ENCODE peak calls at places on chromosomes 5 and 9, in five cellular contexts. Q is neuronal stem cell, S is IMR-90, I is trophoblast cell, Z is H1. T is an unnamed sample.

GRCh38 chr9:131633491-131634031 is 88.2 kb downstream of the PRRT1B start:
- DNase-seq in S (no peak), I (no peak), Q (no peak), Z (no peak), T (no peak)

GRCh38 chr5:22319798-22320197 is 533.3 kb downstream of the CDH12 start:
- DNase-seq in Q (no peak), S (no peak), Z (no peak), I (no peak), T (no peak)

GRCh38 chr5:159286420-159287035 is 23.4 kb downstream of the UBLCP1 start:
- DNase-seq in S (peak), Q (no peak), I (peak), Z (no peak), T (peak)

GRCh38 chr5:176742246-176743105 is 67.9 kb upstream of the UNC5A start:
- DNase-seq in Q (no peak), I (no peak), S (no peak), Z (no peak), T (no peak)

GRCh38 chr9:77021289-77021927 is 2.0 kb downstream of the FOXB2 start:
- DNase-seq in I (no peak), Z (no peak), Q (peak), S (no peak), T (peak)

GRCh38 chr5:179733764-179734126 is 1.1 kb downstream of the MAML1 start:
- DNase-seq in Q (peak), I (no peak), Z (no peak), S (no peak), T (no peak)

GRCh38 chr5:4862500-4862899 is 277.6 kb upstream of the ADAMTS16 start:
- DNase-seq in Q (peak), S (peak), Z (no peak), I (no peak), T (peak)

GRCh38 chr5:80031109-80031508 is 4.0 kb upstream of the THBS4 start:
- DNase-seq in Z (no peak), S (no peak), I (no peak), Q (no peak), T (no peak)

GRCh38 chr9:84668204-84669007 is 1.1 kb upstream of the NTRK2 start:
- DNase-seq in I (peak), Q (peak), Z (peak), S (peak), T (peak)

GRCh38 chr9:121670447-121670846 is 19.0 kb downstream of the DAB2IP start:
- DNase-seq in Z (no peak), I (peak), S (peak), Q (no peak), T (no peak)

GRCh38 chr5:177183766-177184165 is 50.2 kb downstream of the NSD1 start:
- DNase-seq in Q (no peak), I (no peak), S (no peak), Z (no peak), T (no peak)

GRCh38 chr5:21783079-21783478 is 1070.1 kb downstream of the CDH12 start:
- DNase-seq in I (no peak), S (no peak), Z (no peak), Q (no peak), T (no peak)

GRCh38 chr5:94241288-94241651 is 377.1 kb downstream of the KIAA0825 start:
- DNase-seq in S (peak), I (no peak), Z (no peak), Q (no peak), T (no peak)

GRCh38 chr5:135851186-135851906 is 16.9 kb downstream of the SLC25A48 start:
- DNase-seq in Z (no peak), S (no peak), I (no peak), Q (no peak), T (no peak)

GRCh38 chr5:172616136-172616535 is 24.9 kb upstream of the NEURL1B start:
- DNase-seq in Q (no peak), S (no peak), Z (no peak), I (peak), T (peak)

GRCh38 chr5:132681476-132681831 is 7.7 kb downstream of the IL4 start:
- DNase-seq in Q (no peak), Z (no peak), I (no peak), S (no peak), T (no peak)

GRCh38 chr9:87771251-87772006 is 45.5 kb downstream of the CTSL start:
- DNase-seq in I (no peak), Z (peak), S (no peak), Q (peak), T (no peak)

GRCh38 chr9:95491543-95492330 is 25.0 kb downstream of the PTCH1 start:
- DNase-seq in Q (no peak), I (no peak), S (no peak), Z (no peak), T (no peak)

GRCh38 chr9:131006601-131007000 is 2.4 kb upstream of the LAMC3 start:
- DNase-seq in Q (no peak), Z (no peak), S (no peak), I (no peak), T (no peak)

GRCh38 chr5:135398160-135398854 is 724 bp downstream of the MACROH2A1 start:
- DNase-seq in Q (peak), I (no peak), S (no peak), Z (no peak), T (peak)

GRCh38 chr5:62214701-62215100 is 91.3 kb upstream of the KIF2A start:
- DNase-seq in Q (no peak), I (no peak), Z (no peak), S (no peak), T (no peak)

GRCh38 chr9:37466037-37466709 is 923 bp upstream of the ZBTB5 start:
- DNase-seq in I (no peak), Z (peak), Q (peak), S (no peak), T (peak)

GRCh38 chr5:69509212-69509611 is 16.6 kb downstream of the OCLN start:
- DNase-seq in Z (no peak), Q (no peak), S (no peak), I (no peak), T (no peak)

GRCh38 chr5:5719292-5719691 is 296.8 kb downstream of the ICE1 start:
- DNase-seq in Z (no peak), S (no peak), Q (no peak), I (no peak), T (no peak)

GRCh38 chr9:129964901-129965734 is 77.9 kb downstream of the FNBP1 start:
- DNase-seq in S (peak), Z (no peak), Q (peak), I (no peak), T (peak)

GRCh38 chr9:122822958-122823357 is 5.4 kb downstream of the PDCL start:
- DNase-seq in S (no peak), Q (no peak), I (no peak), Z (no peak), T (no peak)

GRCh38 chr9:137550958-137551655 is 572 bp upstream of the MRPL41 start:
- DNase-seq in Z (peak), Q (peak), S (peak), I (peak), T (peak)

GRCh38 chr9:137077010-137077747 is at the start of gene UAP1L1:
- DNase-seq in Q (no peak), S (peak), I (peak), Z (no peak), T (peak)

GRCh38 chr5:53373420-53374188 is 106.8 kb upstream of the FST start:
- DNase-seq in Z (no peak), I (peak), S (peak), Q (no peak), T (peak)

GRCh38 chr5:169356811-169357210 is 55.9 kb upstream of the SLIT3 start:
- DNase-seq in S (no peak), Z (no peak), Q (no peak), I (no peak), T (no peak)

GRCh38 chr9:127778280-127779135 is at the start of gene SH2D3C:
- DNase-seq in S (no peak), Q (no peak), Z (no peak), I (no peak), T (no peak)

GRCh38 chr5:78405820-78406750 is 45.7 kb downstream of the SCAMP1 start:
- DNase-seq in I (no peak), Z (no peak), Q (no peak), S (peak), T (peak)

GRCh38 chr9:37405350-37405749 is 17.1 kb upstream of the GRHPR start:
- DNase-seq in Z (no peak), I (no peak), Q (no peak), S (no peak), T (no peak)

GRCh38 chr9:4238522-4238921 is 61.3 kb downstream of the GLIS3 start:
- DNase-seq in S (peak), Z (no peak), Q (no peak), I (no peak), T (peak)

GRCh38 chr5:77305921-77306320 is 95.4 kb downstream of the PDE8B start:
- DNase-seq in I (no peak), Q (no peak), S (peak), Z (no peak), T (no peak)

GRCh38 chr5:174008922-174009321 is 20.0 kb downstream of the C5orf47 start:
- DNase-seq in Q (no peak), S (no peak), Z (no peak), I (no peak), T (no peak)

GRCh38 chr9:73824671-73825070 is 672.5 kb upstream of the RORB start:
- DNase-seq in Q (no peak), S (no peak), Z (peak), I (no peak), T (peak)

GRCh38 chr9:99368341-99369326 is 146.6 kb downstream of the SEC61B start:
- DNase-seq in S (peak), Q (peak), I (peak), Z (no peak), T (peak)

GRCh38 chr5:129509363-129509762 is 49.3 kb downstream of the ADAMTS19 start:
- DNase-seq in S (no peak), Z (no peak), Q (no peak), I (no peak), T (no peak)

DNA sequence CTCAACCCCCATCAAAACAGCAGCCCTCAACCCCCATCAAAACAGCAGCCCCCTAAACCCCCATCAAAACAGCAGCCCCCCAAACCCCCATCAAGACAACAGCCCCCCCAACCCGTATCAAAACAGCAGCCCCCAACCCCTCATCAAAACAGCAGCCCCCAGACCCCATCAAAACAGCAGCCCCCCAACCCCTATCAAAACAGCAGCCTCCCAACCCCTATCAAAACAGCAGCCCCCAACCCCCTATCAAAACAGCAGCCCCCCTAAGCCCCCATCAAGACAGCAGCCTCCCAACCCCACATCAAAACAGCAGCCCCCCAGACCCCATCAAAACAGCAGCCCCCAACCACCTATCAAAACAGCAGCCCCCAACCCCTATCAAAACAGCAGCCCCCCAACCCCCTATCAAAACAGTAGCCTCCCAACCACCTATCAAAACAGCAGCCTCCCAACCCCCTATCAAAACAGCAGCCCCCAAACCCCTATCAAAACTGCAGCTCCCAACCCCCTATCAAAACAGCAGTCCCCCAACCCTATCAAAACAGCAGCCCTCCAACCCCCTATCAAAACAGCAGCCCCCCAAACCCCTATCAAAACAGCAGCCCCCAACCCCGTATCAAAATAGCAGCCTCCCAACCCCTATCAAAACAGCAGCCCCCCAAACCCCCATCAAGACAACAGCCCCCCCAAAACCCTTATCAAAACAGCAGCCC is 1.2 kb downstream of the TPPP start:
- DNase-seq in Q (no peak), I (no peak), S (no peak), Z (no peak), T (no peak)
- H3K4me3 ChIP-seq in Q (peak), I (no peak), S (no peak), Z (no peak), T (no peak)

DNA sequence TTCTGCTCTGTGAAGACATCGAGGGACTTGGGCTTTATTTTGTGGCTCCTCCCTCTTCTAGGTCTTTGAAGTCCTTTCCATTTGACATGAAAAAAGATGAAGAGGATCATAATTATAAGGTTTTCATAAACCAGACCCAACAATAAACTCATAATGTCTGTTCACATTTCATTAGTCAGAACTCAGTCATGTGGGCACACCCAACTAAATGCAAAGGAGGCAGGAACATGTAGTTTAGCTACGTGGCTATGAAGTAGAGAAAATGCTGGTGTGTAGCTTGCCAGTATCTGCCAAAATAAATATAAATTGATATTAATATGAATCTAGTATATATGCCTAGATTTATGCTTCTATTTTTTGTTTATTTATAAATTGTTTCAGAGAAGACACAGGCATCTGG is 394.0 kb upstream of the C9orf72 start:
- DNase-seq in Z (no peak), S (no peak), Q (no peak), I (no peak), T (no peak)
- H4K91ac ChIP-seq in Z (no peak), S (no peak), Q (no peak), I (no peak), T (no peak)

GRCh38 chr5:141513021-141513626 is 24.2 kb downstream of the PCDHGC5 start:
- DNase-seq in Z (no peak), S (peak), Q (peak), I (no peak), T (peak)
- H2BK5ac ChIP-seq in Z (peak), S (peak), Q (peak), I (peak), T (peak)

DNA sequence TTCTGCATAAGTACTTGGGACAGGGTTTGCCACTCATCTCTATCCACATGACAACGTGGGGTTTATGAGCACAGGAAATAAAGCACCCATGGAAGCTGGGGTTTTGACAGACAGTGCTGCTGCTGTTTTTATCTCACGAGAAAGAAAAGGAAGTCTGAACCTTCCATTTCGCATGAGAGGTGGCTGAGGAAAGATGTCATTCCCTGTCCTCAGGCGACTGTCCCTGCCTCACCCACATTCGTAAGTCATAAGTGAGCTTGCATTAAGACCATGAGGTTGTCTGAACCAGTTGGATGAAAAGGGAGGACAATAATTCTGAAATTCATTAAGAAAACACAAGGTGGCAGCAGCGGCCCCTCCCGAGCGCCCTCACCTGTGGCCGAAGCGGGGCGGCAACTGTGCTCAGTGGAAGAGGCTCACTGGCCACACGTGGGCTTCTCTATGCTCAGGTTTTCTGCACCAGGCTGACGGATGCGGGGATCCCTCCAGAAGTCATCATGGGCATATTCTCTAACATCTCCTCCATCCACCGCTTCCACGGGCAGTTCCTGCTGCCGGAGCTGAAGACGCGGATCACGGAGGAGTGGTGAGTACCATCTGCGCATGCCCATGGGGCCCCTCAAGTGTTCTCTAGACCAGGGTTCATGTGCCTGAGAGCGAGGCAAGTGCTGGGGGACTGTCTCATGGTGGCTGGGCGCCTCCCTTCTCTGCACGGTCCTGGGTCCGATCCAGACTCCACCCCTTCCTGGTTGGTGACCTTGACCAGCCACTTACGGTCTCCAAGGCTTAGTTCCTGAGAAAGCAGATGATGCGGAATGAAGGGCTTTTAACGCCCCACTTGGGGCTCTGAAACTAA is 54.7 kb upstream of the SUSD3 start:
- DNase-seq in I (peak), S (peak), Q (no peak), Z (no peak), T (peak)
- H3K4me3 ChIP-seq in I (no peak), S (no peak), Q (no peak), Z (no peak), T (no peak)

DNA sequence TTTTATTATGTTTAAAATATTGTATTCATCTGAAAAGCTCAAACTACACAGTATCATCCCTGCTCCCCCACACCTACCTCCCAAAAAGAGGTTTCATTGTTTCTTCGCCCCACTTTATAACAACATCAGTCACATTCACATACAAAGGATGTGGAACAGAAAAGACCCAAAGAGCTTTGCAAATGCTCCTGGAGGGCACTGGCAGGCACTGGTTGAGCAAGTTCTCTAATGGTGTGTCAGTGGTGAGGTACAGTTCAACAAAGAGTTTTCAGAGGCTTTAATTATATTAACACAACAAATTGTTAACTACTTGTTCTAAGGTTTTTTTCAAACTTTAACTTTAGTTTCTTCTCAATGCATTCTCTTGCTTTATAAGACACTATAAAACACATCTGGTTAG is 54.1 kb upstream of the ECM2 start:
- DNase-seq in S (no peak), I (no peak), Z (no peak), Q (no peak), T (peak)
- H4K91ac ChIP-seq in S (no peak), I (no peak), Z (no peak), Q (no peak), T (no peak)

DNA sequence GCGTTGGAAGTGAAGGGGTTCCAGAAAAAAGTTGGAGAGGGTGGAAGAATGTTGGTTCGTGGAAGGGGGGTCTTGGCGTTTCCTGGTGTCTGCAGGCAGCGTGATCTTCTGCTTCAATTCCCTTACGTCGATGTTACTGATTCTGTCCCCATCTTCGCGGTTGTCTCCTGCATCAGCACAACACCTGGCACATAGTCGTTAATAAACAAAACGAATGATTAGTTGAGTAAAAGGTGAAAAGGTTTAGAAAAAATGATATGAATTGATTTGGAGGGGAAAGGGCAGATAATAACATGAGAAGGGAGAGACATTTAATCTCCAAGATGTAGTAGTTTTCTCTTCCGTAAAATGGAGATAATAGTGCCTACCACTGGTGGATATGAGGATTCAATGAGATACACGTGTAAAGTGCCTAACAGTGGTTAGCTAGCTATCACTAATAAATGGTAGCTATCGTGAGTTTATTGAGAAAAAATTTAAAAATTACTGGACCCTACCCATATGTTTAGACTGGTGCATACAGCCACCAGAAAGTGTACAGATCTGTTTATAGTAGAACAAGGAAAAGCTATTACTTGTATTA is 556 bp downstream of the MTREX start:
- DNase-seq in Z (no peak), I (no peak), S (peak), Q (peak), T (peak)
- H2BK5ac ChIP-seq in Z (peak), I (peak), S (peak), Q (no peak), T (peak)

T was measured in mesenchymal stem cell.